ENCODE peak calls at places on chromosome 16, in eight cellular contexts. S, H, R, L, A, Z, M and K are unnamed samples.
A peak's percentile ranks its signal among the peaks of the same experiment; 100 is the strongest.

GRCh38 chr16:1188781-1189189 is 35.9 kb downstream of the CACNA1H start:
- DNase-seq in S (peak; percentile 51), H (peak; percentile 58), R (peak; percentile 54), L (peak; percentile 58), A (peak; percentile 18), Z (peak; percentile 13), M (peak; percentile 73), K (peak; percentile 44)

GRCh38 chr16:9465150-9465549 is 373.7 kb downstream of the HAPSTR1 start:
- DNase-seq in S (no peak), H (no peak), R (no peak), L (no peak), A (no peak), Z (no peak), M (no peak), K (no peak)

GRCh38 chr16:74450236-74450635 is 29.0 kb upstream of the CLEC18B start:
- DNase-seq in S (no peak), H (no peak), R (no peak), L (no peak), A (peak; percentile 30), Z (no peak), M (no peak), K (no peak)

GRCh38 chr16:8375208-8375607 is 215.1 kb downstream of the TMEM114 start:
- DNase-seq in S (no peak), H (no peak), R (no peak), L (no peak), A (no peak), Z (no peak), M (no peak), K (no peak)

GRCh38 chr16:17068524-17068923 is 402.2 kb downstream of the XYLT1 start:
- DNase-seq in S (no peak), H (no peak), R (no peak), L (no peak), A (no peak), Z (no peak), M (no peak), K (no peak)

GRCh38 chr16:20899503-20900298 is 457 bp downstream of the DCUN1D3 start:
- DNase-seq in S (no peak), H (peak; percentile 50), R (no peak), L (no peak), A (no peak), Z (no peak), M (no peak), K (no peak)

GRCh38 chr16:46970089-46970488 is 3.4 kb downstream of the DNAJA2 start:
- DNase-seq in S (no peak), H (peak; percentile 68), R (no peak), L (peak; percentile 31), A (peak; percentile 14), Z (no peak), M (peak; percentile 73), K (no peak)

GRCh38 chr16:85005278-85006069 is 5.9 kb downstream of the ZDHHC7 start:
- DNase-seq in S (no peak), H (no peak), R (no peak), L (no peak), A (peak; percentile 75), Z (peak; percentile 67), M (no peak), K (no peak)

GRCh38 chr16:57500578-57501111 is 14.4 kb upstream of the DOK4 start:
- DNase-seq in S (peak; percentile 21), H (no peak), R (peak; percentile 54), L (no peak), A (no peak), Z (no peak), M (peak; percentile 63), K (no peak)

GRCh38 chr16:57000271-57001025 is 11.1 kb downstream of the NLRC5 start:
- DNase-seq in S (peak; percentile 92), H (peak; percentile 91), R (no peak), L (peak; percentile 43), A (peak; percentile 98), Z (peak; percentile 27), M (peak; percentile 25), K (peak; percentile 88)

GRCh38 chr16:1097800-1098199 is 1.8 kb upstream of the C1QTNF8 start:
- DNase-seq in S (no peak), H (peak; percentile 95), R (no peak), L (no peak), A (no peak), Z (no peak), M (no peak), K (no peak)

GRCh38 chr16:53695070-53695469 is 8.6 kb downstream of the RPGRIP1L start:
- DNase-seq in S (peak; percentile 21), H (no peak), R (no peak), L (no peak), A (peak; percentile 95), Z (no peak), M (no peak), K (no peak)

GRCh38 chr16:8751481-8752311 is 45.7 kb downstream of the TMEM186 start:
- DNase-seq in S (peak; percentile 80), H (no peak), R (no peak), L (no peak), A (peak; percentile 67), Z (no peak), M (peak; percentile 25), K (no peak)

GRCh38 chr16:16861546-16861945 is 482.6 kb downstream of the NPIPA7 start:
- DNase-seq in S (peak; percentile 21), H (peak; percentile 31), R (peak; percentile 37), L (peak; percentile 45), A (peak; percentile 45), Z (peak; percentile 45), M (peak; percentile 56), K (peak; percentile 66)

GRCh38 chr16:25051446-25052160 is 36.4 kb upstream of the ARHGAP17 start:
- DNase-seq in S (peak; percentile 85), H (peak; percentile 39), R (no peak), L (no peak), A (peak; percentile 82), Z (no peak), M (no peak), K (peak; percentile 51)

GRCh38 chr16:29990033-29990432 is 5.4 kb downstream of the HIRIP3 start:
- DNase-seq in S (no peak), H (no peak), R (no peak), L (no peak), A (no peak), Z (no peak), M (no peak), K (no peak)

GRCh38 chr16:88688013-88688778 is 1.9 kb upstream of the SNAI3 start:
- DNase-seq in S (no peak), H (no peak), R (no peak), L (peak; percentile 92), A (no peak), Z (no peak), M (peak; percentile 97), K (no peak)

GRCh38 chr16:4385789-4386451 is 14.3 kb downstream of the VASN start:
- DNase-seq in S (no peak), H (no peak), R (no peak), L (no peak), A (no peak), Z (no peak), M (no peak), K (no peak)

GRCh38 chr16:89880477-89881367 is 7.3 kb downstream of the TCF25 start:
- DNase-seq in S (no peak), H (no peak), R (peak; percentile 30), L (no peak), A (no peak), Z (no peak), M (no peak), K (no peak)

GRCh38 chr16:11170696-11171447 is 85.1 kb downstream of the SOCS1 start:
- DNase-seq in S (no peak), H (no peak), R (no peak), L (no peak), A (no peak), Z (no peak), M (no peak), K (no peak)

GRCh38 chr16:31476305-31477219 is 4.6 kb downstream of the TGFB1I1 start:
- DNase-seq in S (no peak), H (peak; percentile 66), R (peak; percentile 92), L (peak; percentile 93), A (no peak), Z (peak; percentile 58), M (peak; percentile 94), K (peak; percentile 94)

GRCh38 chr16:68229431-68230175 is 6.3 kb downstream of the ESRP2 start:
- DNase-seq in S (peak; percentile 76), H (no peak), R (peak; percentile 63), L (peak; percentile 52), A (peak; percentile 65), Z (peak; percentile 57), M (peak; percentile 66), K (peak; percentile 64)

GRCh38 chr16:86946396-86946795 is 368.0 kb downstream of the FOXL1 start:
- DNase-seq in S (no peak), H (no peak), R (no peak), L (no peak), A (no peak), Z (no peak), M (no peak), K (no peak)

GRCh38 chr16:66167564-66168291 is 198.8 kb upstream of the CDH5 start:
- DNase-seq in S (peak; percentile 94), H (no peak), R (no peak), L (no peak), A (peak; percentile 19), Z (no peak), M (no peak), K (no peak)
- TF ChIP-seq CTCF in S (peak; percentile 77), H (peak; percentile 27), R (no peak), L (no peak), A (peak; percentile 34), Z (peak; percentile 17), M (no peak), K (no peak)

DNA sequence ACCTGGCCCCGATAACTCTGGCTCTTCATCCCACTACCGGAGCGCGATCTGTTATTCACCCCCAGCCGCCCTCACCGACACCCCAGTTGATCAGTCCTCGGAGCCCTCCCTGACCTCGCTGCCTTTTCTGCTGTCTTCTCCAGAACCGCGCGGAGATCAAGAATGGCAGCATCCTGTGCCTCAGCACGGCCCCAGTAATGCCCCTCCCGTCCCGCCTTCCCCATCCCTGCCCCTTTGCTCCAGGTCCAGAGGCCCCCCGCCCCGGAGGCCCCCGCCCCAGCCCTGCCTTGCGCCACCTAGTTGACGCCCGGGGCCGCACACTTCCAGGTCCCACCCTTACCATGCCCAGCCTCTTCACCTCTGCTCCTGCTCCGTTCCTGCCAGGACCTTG is 872 bp downstream of the ELMO3 start:
- DNase-seq in S (no peak), H (no peak), R (no peak), L (no peak), A (no peak), Z (no peak), M (no peak), K (no peak)
- TF ChIP-seq CTCF in S (no peak), H (no peak), R (no peak), L (no peak), A (no peak), Z (no peak), M (no peak), K (no peak)

DNA sequence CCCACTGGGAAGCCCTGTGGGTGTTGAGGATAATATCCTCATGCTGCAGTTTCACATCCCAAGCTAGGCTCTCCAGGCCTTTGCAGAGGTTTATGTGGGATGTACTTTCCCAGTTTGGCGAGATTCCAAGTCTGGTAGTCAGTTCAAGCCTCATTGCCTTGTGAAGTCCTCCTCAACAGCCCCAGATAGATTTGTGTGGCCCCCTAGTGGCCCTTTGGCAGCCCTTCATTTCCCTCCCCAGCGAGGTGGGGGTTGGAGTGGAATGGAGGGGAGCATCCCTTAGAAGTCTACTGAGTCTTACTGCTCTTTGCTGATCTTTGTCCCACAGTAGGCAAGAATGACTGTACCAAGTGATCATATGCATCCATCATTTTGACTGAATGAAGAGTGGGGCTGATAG is 137.9 kb downstream of the CDH11 start:
- DNase-seq in S (peak; percentile 90), H (peak; percentile 54), R (peak; percentile 5), L (no peak), A (peak; percentile 92), Z (peak; percentile 7), M (peak; percentile 6), K (no peak)
- TF ChIP-seq CTCF in S (peak; percentile 80), H (peak; percentile 62), R (peak; percentile 35), L (no peak), A (peak; percentile 85), Z (peak; percentile 28), M (peak; percentile 5), K (no peak)

GRCh38 chr16:15642557-15643452 is at the start of gene MARF1:
- DNase-seq in S (peak; percentile 95), H (peak; percentile 99), R (peak; percentile 98), L (peak; percentile 99), A (peak; percentile 88), Z (peak; percentile 98), M (peak; percentile 99), K (peak; percentile 99)
- TF ChIP-seq CTCF in S (peak; percentile 28), H (peak; percentile 48), R (peak; percentile 54), L (no peak), A (peak; percentile 15), Z (peak; percentile 39), M (peak; percentile 25), K (peak; percentile 57)